ENCODE peak calls at places on chromosomes 3 and 15, in five cellular contexts. K is effector memory CD4-positive, alpha-beta T cell; D is HEK293T; E is activated T-cell treated with anti-CD3 and anti-CD28 coated beads, Interleukin-2, amount 50 U/mL, for 72 hours; C is H9. Y is an unnamed sample.

GRCh38 chr3:126083913-126084514 is at the start of gene SLC41A3:
- DNase-seq in E (peak), C (peak), K (peak), D (peak), Y (peak)

GRCh38 chr3:105365536-105366301 is 990 bp upstream of the ALCAM start:
- DNase-seq in K (no peak), D (peak), E (no peak), C (peak), Y (no peak)

GRCh38 chr3:148084931-148085330 is 612.8 kb upstream of the AGTR1 start:
- DNase-seq in D (no peak), C (no peak), E (no peak), K (no peak), Y (no peak)

GRCh38 chr15:94126999-94127398 is 104.4 kb upstream of the MCTP2 start:
- DNase-seq in C (no peak), K (no peak), E (no peak), D (no peak), Y (no peak)

GRCh38 chr3:113743006-113743639 is 2.9 kb downstream of the NAA50 start:
- DNase-seq in E (no peak), K (no peak), D (no peak), C (no peak), Y (no peak)

GRCh38 chr3:58082047-58082446 is 73.8 kb downstream of the FLNB start:
- DNase-seq in D (no peak), K (no peak), E (peak), C (no peak), Y (no peak)

GRCh38 chr3:62567097-62568021 is 194.0 kb upstream of the FEZF2 start:
- DNase-seq in K (no peak), C (no peak), D (no peak), E (no peak), Y (no peak)

GRCh38 chr15:77187751-77188464 is 117.0 kb upstream of the TSPAN3 start:
- DNase-seq in D (no peak), K (no peak), E (no peak), C (no peak), Y (no peak)

GRCh38 chr3:114078126-114078525 is 21.6 kb downstream of the QTRT2 start:
- DNase-seq in K (no peak), D (no peak), E (no peak), C (no peak), Y (no peak)

GRCh38 chr3:151093148-151093547 is 7.7 kb downstream of the MED12L start:
- DNase-seq in K (no peak), C (no peak), E (no peak), D (no peak), Y (no peak)

GRCh38 chr3:105883798-105884377 is 15.1 kb upstream of the CBLB start:
- DNase-seq in D (no peak), C (no peak), E (no peak), K (no peak), Y (no peak)

GRCh38 chr3:63912768-63913588 is 795 bp upstream of the SCAANT1 start:
- DNase-seq in C (peak), K (peak), E (peak), D (peak), Y (peak)